ENCODE peak calls at places on chromosomes 12 and 14, in five cellular contexts. E is IMR-90, B is stomach, O is sigmoid colon, T is A549. C is an unnamed sample.
A peak's percentile ranks its signal among the peaks of the same experiment; 100 is the strongest.

GRCh38 chr12:78494911-78495310 is 369.7 kb upstream of the SYT1 start:
- DNase-seq in E (peak; percentile 5), B (no peak), O (no peak), T (no peak), C (no peak)

GRCh38 chr12:481422-481821 is 21.7 kb downstream of the B4GALNT3 start:
- DNase-seq in E (peak; percentile 11), B (peak; percentile 51), O (peak; percentile 65), T (no peak), C (no peak)

GRCh38 chr14:59537476-59537875 is 39.1 kb downstream of the CCDC175 start:
- DNase-seq in E (no peak), B (no peak), O (no peak), T (no peak), C (no peak)

GRCh38 chr12:113155641-113156040 is 6.1 kb downstream of the CFAP73 start:
- DNase-seq in E (no peak), B (no peak), O (no peak), T (no peak), C (no peak)

GRCh38 chr12:101038289-101038871 is 171.7 kb downstream of the SLC5A8 start:
- DNase-seq in E (peak; percentile 19), B (no peak), O (no peak), T (no peak), C (no peak)

GRCh38 chr14:90381999-90382451 is 14.8 kb upstream of the CALM1 start:
- DNase-seq in E (no peak), B (peak; percentile 73), O (peak; percentile 80), T (no peak), C (no peak)

GRCh38 chr14:103521438-103521961 is 1.1 kb downstream of the CKB start:
- DNase-seq in E (no peak), B (peak; percentile 67), O (no peak), T (no peak), C (peak; percentile 78)

GRCh38 chr12:83031301-83031700 is 344.6 kb downstream of the TMTC2 start:
- DNase-seq in E (no peak), B (no peak), O (no peak), T (no peak), C (no peak)

GRCh38 chr14:92341791-92342190 is 18.8 kb downstream of the SLC24A4 start:
- DNase-seq in E (no peak), B (no peak), O (no peak), T (no peak), C (no peak)

GRCh38 chr14:34256223-34256622 is 205.8 kb downstream of the SPTSSA start:
- DNase-seq in E (no peak), B (no peak), O (no peak), T (no peak), C (no peak)

GRCh38 chr14:55705651-55706340 is 125.8 kb downstream of the KTN1 start:
- DNase-seq in E (no peak), B (peak; percentile 76), O (no peak), T (peak; percentile 28), C (no peak)

GRCh38 chr12:15883536-15883935 is 1.3 kb downstream of the STRAP start:
- DNase-seq in E (peak; percentile 20), B (no peak), O (no peak), T (no peak), C (no peak)

GRCh38 chr12:78119351-78119918 is 288.7 kb downstream of the NAV3 start:
- DNase-seq in E (no peak), B (no peak), O (no peak), T (no peak), C (no peak)

GRCh38 chr12:114041590-114041989 is 75.5 kb upstream of the RBM19 start:
- DNase-seq in E (no peak), B (no peak), O (no peak), T (no peak), C (no peak)

GRCh38 chr14:26851793-26852192 is 254.0 kb upstream of the NOVA1 start:
- DNase-seq in E (no peak), B (no peak), O (no peak), T (no peak), C (no peak)

GRCh38 chr14:69324341-69324931 is 64.5 kb downstream of the GALNT16 start:
- DNase-seq in E (no peak), B (no peak), O (peak; percentile 46), T (no peak), C (peak; percentile 46)

GRCh38 chr12:49702676-49703228 is 4.5 kb downstream of the FMNL3 start:
- DNase-seq in E (no peak), B (no peak), O (peak; percentile 2), T (no peak), C (no peak)

GRCh38 chr12:49703647-49704137 is 3.5 kb downstream of the FMNL3 start:
- DNase-seq in E (peak; percentile 92), B (no peak), O (no peak), T (no peak), C (no peak)

GRCh38 chr12:49697808-49698207 is 9.4 kb downstream of the FMNL3 start:
- DNase-seq in E (no peak), B (no peak), O (no peak), T (no peak), C (no peak)

GRCh38 chr12:49702009-49702408 is 5.2 kb downstream of the FMNL3 start:
- DNase-seq in E (no peak), B (no peak), O (no peak), T (no peak), C (no peak)

GRCh38 chr12:49698619-49699545 is 8.3 kb downstream of the FMNL3 start:
- DNase-seq in E (peak; percentile 71), B (no peak), O (peak; percentile 64), T (no peak), C (peak; percentile 82)
- TF ChIP-seq POLR2A in E (no peak), B (no peak), O (no peak), T (no peak), C (no peak)

DNA sequence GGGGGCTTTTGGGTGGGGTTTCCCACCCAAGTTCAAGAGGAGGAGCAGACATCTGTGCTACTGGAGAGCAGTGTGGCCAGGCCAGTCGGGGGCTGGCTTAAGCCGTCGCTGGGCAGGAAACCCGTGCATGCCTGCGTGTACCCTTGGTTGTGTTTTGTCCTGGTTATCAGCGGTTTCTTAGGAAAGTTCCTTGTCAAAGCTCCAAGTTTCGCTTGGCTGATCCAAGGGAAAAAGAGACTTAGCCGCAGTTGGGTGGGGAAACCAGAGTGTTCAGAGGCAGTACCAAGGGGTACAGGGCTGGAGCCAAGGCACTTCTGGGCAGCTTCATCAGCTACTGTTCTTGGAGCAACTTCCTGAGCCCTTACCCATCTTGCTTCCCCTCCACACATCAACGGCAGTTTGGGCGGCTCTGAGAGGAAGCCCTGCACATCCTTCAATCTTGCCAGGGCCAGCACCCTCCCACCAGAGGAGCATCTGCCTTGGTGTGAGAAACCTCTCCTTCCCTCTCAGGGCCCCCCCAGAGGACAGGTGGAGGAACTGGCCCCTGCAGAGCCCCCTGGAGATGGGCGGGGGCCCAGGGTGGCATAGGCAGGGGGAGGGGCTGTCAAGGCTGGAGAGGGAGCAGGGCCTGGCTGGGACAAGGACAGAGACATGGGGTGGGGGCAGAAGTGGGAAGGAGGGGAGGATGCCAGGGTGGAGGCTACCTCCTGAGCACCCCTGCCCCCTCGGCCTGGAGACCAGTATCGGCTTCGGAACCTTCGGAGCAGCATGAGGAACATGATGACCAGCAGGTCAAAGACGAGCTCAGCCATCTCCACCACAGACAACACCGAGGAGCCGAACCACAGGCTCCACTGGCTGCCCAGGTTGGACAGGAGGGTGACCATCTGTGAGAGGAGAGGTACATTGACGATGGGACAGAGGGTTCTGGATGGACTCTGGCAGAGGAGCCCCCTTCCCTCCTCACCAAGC is 5.8 kb upstream of the TNFRSF1A start:
- DNase-seq in E (peak; percentile 64), B (peak; percentile 83), O (peak; percentile 84), T (no peak), C (peak; percentile 86)
- TF ChIP-seq POLR2A in E (no peak), B (no peak), O (no peak), T (no peak), C (no peak)

DNA sequence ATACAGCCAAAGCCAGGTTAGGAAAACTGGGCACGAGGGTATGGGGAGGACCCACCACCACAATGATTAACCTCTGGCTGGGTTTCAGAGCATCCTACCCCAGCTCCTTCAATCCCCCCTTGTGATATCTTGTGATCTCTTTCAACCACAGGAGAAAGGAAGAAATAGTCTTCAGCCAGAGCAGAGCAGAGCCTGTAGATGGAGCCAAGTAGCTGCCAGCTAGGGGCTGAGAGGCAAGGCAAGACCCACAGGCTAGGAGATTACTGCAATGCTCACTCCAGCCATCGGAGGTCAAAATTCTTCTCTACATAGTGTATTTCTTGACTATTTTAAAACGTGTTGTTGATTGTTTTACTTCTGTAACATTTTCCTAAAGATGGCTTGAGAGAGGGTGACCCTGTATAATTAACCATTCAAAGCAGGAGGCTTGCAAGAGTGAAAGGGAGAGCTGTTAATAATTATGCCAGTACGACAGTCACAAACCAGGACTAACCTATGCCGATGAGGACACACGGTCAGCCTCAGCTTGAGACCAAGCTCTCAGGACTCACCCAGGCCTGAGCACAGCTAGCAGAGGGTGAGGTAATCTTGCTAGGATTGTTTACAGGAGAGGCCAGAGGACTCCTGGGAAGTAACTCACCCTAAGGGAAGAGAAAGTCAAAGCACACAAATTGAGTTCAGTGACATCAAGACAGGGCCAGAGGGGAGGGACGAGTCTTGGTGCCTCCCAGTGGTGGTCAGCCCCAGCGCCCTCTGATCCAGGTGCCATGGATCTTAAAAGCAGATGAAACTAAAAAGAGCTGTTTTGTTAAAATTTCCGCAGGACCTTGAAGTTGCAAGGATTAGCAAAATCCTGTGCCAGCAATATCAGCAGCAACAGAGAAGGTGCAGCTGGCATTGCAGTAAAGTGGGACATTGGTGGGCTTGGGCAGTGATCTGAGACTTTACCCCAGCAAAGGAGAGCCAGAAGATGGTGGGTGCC is 29.8 kb upstream of the CDKN3 start:
- DNase-seq in E (peak; percentile 70), B (peak; percentile 42), O (no peak), T (peak; percentile 73), C (no peak)
- TF ChIP-seq POLR2A in E (peak; percentile 46), B (no peak), O (no peak), T (no peak), C (no peak)

DNA sequence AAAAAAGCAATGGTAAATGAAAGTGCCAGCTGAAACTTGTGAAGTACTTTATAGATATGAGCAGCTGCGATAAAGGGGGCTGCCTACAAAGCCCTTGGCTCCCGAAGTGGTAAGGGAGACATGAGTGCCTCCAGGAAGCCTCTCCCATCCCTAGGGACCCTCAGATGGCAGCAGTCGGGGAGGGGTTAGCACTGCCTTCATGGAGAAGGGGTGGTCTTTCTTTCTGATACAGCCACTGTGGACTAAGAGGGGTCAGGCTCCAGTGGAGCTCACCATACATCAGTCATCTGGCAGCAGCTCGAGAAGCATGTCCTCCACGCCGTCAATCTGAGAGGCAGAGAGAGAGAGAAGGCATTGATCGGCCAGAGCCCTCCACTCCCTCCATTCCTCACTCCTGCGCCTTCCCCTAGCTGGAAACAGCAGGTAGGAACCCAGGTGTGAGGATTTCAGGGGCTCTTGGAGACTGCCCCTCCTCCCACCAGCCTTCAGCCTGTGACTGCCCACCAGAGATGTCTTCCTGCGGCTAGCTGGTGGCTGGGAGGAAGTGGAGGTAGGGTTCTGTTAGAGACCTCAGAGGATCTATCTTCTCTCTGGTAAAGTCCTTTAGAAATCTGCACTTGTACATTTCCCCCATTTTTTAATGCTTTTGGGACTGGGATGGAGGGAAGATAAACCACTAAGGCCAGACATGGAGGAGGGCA is 2.3 kb downstream of the TCL1A start:
- DNase-seq in E (no peak), B (no peak), O (no peak), T (no peak), C (peak; percentile 70)
- TF ChIP-seq POLR2A in E (no peak), B (no peak), O (no peak), T (no peak), C (no peak)

C was measured in spleen.